ENCODE peak calls at places on chromosome 5, in four cellular contexts. M, J, N and P are unnamed samples.

GRCh38 chr5:6820851-6821479 is 107.7 kb downstream of the TENT4A start:
- DNase-seq in M (no peak), J (no peak), N (no peak), P (peak)

GRCh38 chr5:77995793-77996409 is 219.8 kb upstream of the TBCA start:
- DNase-seq in N (no peak), M (no peak), J (no peak), P (no peak)

GRCh38 chr5:61969347-61969746 is 336.7 kb upstream of the KIF2A start:
- DNase-seq in N (no peak), M (no peak), J (no peak), P (no peak)

GRCh38 chr5:998276-998974 is 10.2 kb upstream of the NKD2 start:
- DNase-seq in N (no peak), M (peak), J (no peak), P (no peak)

GRCh38 chr5:123047706-123048105 is 11.2 kb upstream of the PPIC start:
- DNase-seq in N (no peak), M (no peak), J (no peak), P (no peak)

GRCh38 chr5:136404616-136405015 is 39.3 kb upstream of the TRPC7 start:
- DNase-seq in N (no peak), J (no peak), M (no peak), P (no peak)

GRCh38 chr5:38284378-38284777 is 26.0 kb downstream of the EGFLAM start:
- DNase-seq in M (no peak), J (no peak), N (no peak), P (no peak)

GRCh38 chr5:72271696-72272095 is 48.3 kb downstream of the MRPS27 start:
- DNase-seq in N (no peak), M (no peak), J (no peak), P (no peak)

GRCh38 chr5:108521841-108522506 is 140.1 kb upstream of the FBXL17 start:
- DNase-seq in M (no peak), N (no peak), J (no peak), P (peak)

GRCh38 chr5:141760193-141760592 is 78.2 kb upstream of the ARAP3 start:
- DNase-seq in J (no peak), N (no peak), M (no peak), P (no peak)

GRCh38 chr5:179269781-179270543 is 75.3 kb downstream of the ADAMTS2 start:
- DNase-seq in M (peak), J (no peak), N (no peak), P (no peak)

GRCh38 chr5:92927291-92927778 is 653.7 kb downstream of the NR2F1-AS1 start:
- DNase-seq in M (peak), J (no peak), N (no peak), P (peak)

GRCh38 chr5:118862596-118862995 is 125.8 kb downstream of the DTWD2 start:
- DNase-seq in J (no peak), M (no peak), N (no peak), P (no peak)

GRCh38 chr5:110054240-110054639 is 364.5 kb downstream of the MAN2A1 start:
- DNase-seq in M (no peak), N (no peak), J (peak), P (peak)

GRCh38 chr5:17148481-17148880 is 69.0 kb upstream of the BASP1 start:
- DNase-seq in N (no peak), J (no peak), M (no peak), P (no peak)

GRCh38 chr5:61669531-61669930 is 337.5 kb downstream of the ZSWIM6 start:
- DNase-seq in M (no peak), N (no peak), J (no peak), P (no peak)

GRCh38 chr5:35458824-35459207 is 158.8 kb upstream of the SPEF2 start:
- DNase-seq in N (no peak), J (no peak), M (no peak), P (no peak)